ENCODE peak calls at places on chromosomes 5 and 9, in seven cellular contexts. F is fibroblast of the aortic adventitia; L is choroid plexus epithelial cell; Q is CD8-positive, alpha-beta T cell; Y is right atrium auricular region; J is upper lobe of right lung; V is AG09309. W is an unnamed sample.

GRCh38 chr9:34190996-34191892 is 12.4 kb downstream of the UBAP1 start:
- DNase-seq in V (no peak), F (peak; percentile 39), J (no peak), Q (no peak), Y (no peak), L (peak; percentile 62), W (peak; percentile 54)

GRCh38 chr5:59648949-59649921 is 244.3 kb downstream of the PDE4D start:
- DNase-seq in J (no peak), V (no peak), Y (no peak), Q (no peak), F (peak; percentile 70), L (peak; percentile 69), W (no peak)

GRCh38 chr5:126525630-126526245 is 69.3 kb downstream of the ALDH7A1 start:
- DNase-seq in L (peak; percentile 53), Y (peak; percentile 84), F (peak; percentile 61), Q (no peak), J (no peak), V (no peak), W (peak; percentile 53)

GRCh38 chr9:137000177-137000930 is 4.0 kb upstream of the CLIC3 start:
- DNase-seq in F (peak; percentile 39), V (peak; percentile 46), Q (no peak), L (peak; percentile 95), J (no peak), Y (no peak), W (peak; percentile 31)

GRCh38 chr9:95360866-95361265 is 43.4 kb upstream of the FANCC start:
- DNase-seq in J (no peak), F (no peak), Y (no peak), Q (no peak), L (no peak), V (no peak), W (no peak)

GRCh38 chr9:77649109-77649812 is 1.1 kb upstream of the GNA14 start:
- DNase-seq in Q (no peak), V (no peak), L (peak; percentile 68), J (no peak), F (peak; percentile 56), Y (no peak), W (peak; percentile 48)

GRCh38 chr5:172768573-172769323 is 2.2 kb downstream of the DUSP1 start:
- DNase-seq in V (no peak), Y (no peak), J (no peak), L (peak; percentile 82), Q (no peak), F (peak; percentile 75), W (peak; percentile 69)

GRCh38 chr5:112908854-112909253 is 13.2 kb downstream of the REEP5 start:
- DNase-seq in Q (no peak), F (no peak), J (no peak), V (no peak), Y (no peak), L (no peak), W (no peak)

GRCh38 chr5:98785244-98785643 is 11.8 kb downstream of the RGMB start:
- DNase-seq in J (no peak), F (no peak), L (no peak), V (no peak), Y (no peak), Q (no peak), W (no peak)

GRCh38 chr9:129109504-129109903 is 1.1 kb downstream of the CRAT start:
- DNase-seq in J (no peak), Q (no peak), V (no peak), F (peak; percentile 20), L (no peak), Y (peak; percentile 82), W (peak; percentile 63)
- H3K4me3 ChIP-seq in J (peak overlapping the region; percentile 89), Q (no peak overlapping the region), V (peak overlapping the region; percentile 48), F (peak overlapping the region; percentile 80), L (peak overlapping the region; percentile 92), Y (peak overlapping the region; percentile 93), W (peak overlapping the region; percentile 65)

GRCh38 chr5:120086081-120086480 is 378.0 kb upstream of the PRR16 start:
- DNase-seq in F (no peak), Q (no peak), Y (no peak), V (no peak), J (no peak), L (peak; percentile 47), W (no peak)

GRCh38 chr5:120083851-120084615 is 380.1 kb upstream of the PRR16 start:
- DNase-seq in L (no peak), F (peak; percentile 25), V (no peak), Q (no peak), J (no peak), Y (no peak), W (no peak)

GRCh38 chr5:120082316-120083068 is 381.6 kb upstream of the PRR16 start:
- DNase-seq in Q (no peak), Y (no peak), V (no peak), F (no peak), J (no peak), L (peak; percentile 17), W (no peak)
- TF ChIP-seq CTCF in Q (no peak), Y (no peak), V (no peak), F (no peak), J (no peak), L (peak; percentile 54), W (peak; percentile 29)

GRCh38 chr5:75342836-75343235 is 5.8 kb downstream of the HMGCR start:
- DNase-seq in Q (no peak), L (no peak), V (no peak), J (no peak), F (no peak), Y (no peak), W (peak; percentile 43)

GRCh38 chr5:75341934-75342333 is 4.9 kb downstream of the HMGCR start:
- DNase-seq in V (no peak), L (no peak), J (no peak), F (no peak), Y (no peak), Q (no peak), W (no peak)

GRCh38 chr5:75338408-75338807 is 1.4 kb downstream of the HMGCR start:
- DNase-seq in J (no peak), F (no peak), Y (no peak), V (no peak), L (no peak), Q (no peak), W (no peak)

GRCh38 chr5:75337366-75338021 is 474 bp downstream of the HMGCR start:
- DNase-seq in Q (no peak), V (no peak), L (no peak), F (no peak), Y (peak; percentile 63), J (peak; percentile 80), W (peak; percentile 23)

GRCh38 chr5:75340714-75341478 is 3.9 kb downstream of the HMGCR start:
- DNase-seq in Y (no peak), J (no peak), L (peak; percentile 53), F (no peak), V (no peak), Q (no peak), W (no peak)
- H3K4me3 ChIP-seq in Y (no peak overlapping the region), J (no peak overlapping the region), L (no peak overlapping the region), F (no peak overlapping the region), V (no peak overlapping the region), Q (no peak overlapping the region), W (no peak overlapping the region)

DNA sequence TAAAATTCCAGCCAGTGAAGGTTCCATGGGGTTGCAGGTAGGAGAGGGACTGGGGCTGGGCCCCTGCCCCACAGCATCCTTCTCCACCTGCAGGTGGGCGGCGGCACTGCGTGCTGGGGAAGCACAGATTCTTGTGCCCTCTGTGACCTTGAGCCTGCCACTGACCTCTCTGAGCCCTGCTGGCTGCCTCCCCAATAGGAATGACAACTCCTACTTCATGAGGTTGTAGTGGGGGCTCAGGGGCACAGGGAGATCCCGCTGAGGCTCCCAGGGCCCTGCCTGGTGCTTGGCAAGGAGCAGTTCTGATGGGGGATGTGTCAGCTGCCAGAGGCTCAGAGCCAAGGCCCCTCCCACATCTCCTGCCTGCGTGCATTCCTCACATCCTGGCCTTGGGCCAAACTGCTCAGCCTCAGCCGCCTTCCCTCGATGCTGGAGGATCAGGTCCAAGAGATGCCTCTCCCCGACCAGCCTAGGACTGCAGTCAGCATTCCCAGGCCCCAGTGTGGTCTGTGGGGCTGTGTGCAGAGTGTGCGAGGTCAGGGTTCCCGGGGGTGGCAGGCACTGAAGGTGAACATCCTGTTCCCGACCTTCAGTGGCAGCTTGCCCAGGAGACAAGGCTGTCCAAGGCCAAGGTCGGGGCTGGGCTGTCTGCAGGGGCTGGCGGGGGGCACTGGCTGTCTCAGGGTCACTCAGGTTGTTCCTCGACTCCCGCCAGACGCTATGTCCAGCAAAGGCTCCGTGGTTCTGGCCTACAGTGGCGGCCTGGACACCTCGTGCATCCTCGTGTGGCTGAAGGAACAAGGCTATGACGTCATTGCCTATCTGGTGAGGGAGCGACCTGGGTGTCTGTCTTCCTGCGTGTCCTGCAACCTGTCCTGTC is 7.0 kb downstream of the ASS1 start:
- DNase-seq in Q (no peak), Y (peak; percentile 88), L (peak; percentile 99), F (peak; percentile 97), J (peak; percentile 91), V (peak; percentile 78), W (peak; percentile 96)
- TF ChIP-seq CTCF in Q (no peak), Y (peak; percentile 57), L (peak; percentile 70), F (peak; percentile 68), J (peak; percentile 36), V (peak; percentile 67), W (peak; percentile 58)

W was measured in fibroblast of mammary gland.